ENCODE peak calls at places on chromosomes 6 and 20, in seven cellular contexts. I is tibial nerve, A is tibial artery, L is fibroblast of the aortic adventitia, X is sigmoid colon, R is choroid plexus epithelial cell, Y is endothelial cell. E is an unnamed sample.

GRCh38 chr6:112480551-112480950 is 133.4 kb downstream of the RFPL4B start:
- DNase-seq in I (no peak), A (no peak), L (no peak), X (no peak), R (peak; percentile 35), Y (no peak), E (no peak)

GRCh38 chr20:57902478-57902877 is 192.7 kb upstream of the PMEPA1 start:
- DNase-seq in I (no peak), A (no peak), L (no peak), X (no peak), R (peak; percentile 75), Y (no peak), E (no peak)

GRCh38 chr6:170177383-170178265 is 113.3 kb downstream of the DLL1 start:
- DNase-seq in I (no peak), A (no peak), L (no peak), X (peak; percentile 63), R (no peak), Y (no peak), E (no peak)

GRCh38 chr6:52423971-52424381 is 3.8 kb downstream of the EFHC1 start:
- DNase-seq in I (no peak), A (no peak), L (peak; percentile 99), X (no peak), R (peak; percentile 90), Y (no peak), E (peak; percentile 61)

GRCh38 chr6:76275746-76276145 is 203.3 kb upstream of the IMPG1 start:
- DNase-seq in I (no peak), A (no peak), L (no peak), X (no peak), R (no peak), Y (no peak), E (no peak)

GRCh38 chr6:148825492-148825891 is 78.7 kb downstream of the UST start:
- DNase-seq in I (no peak), A (no peak), L (peak; percentile 28), X (no peak), R (no peak), Y (no peak), E (no peak)

GRCh38 chr6:82066196-82066595 is 181.3 kb downstream of the IBTK start:
- DNase-seq in I (no peak), A (no peak), L (no peak), X (no peak), R (no peak), Y (no peak), E (no peak)

GRCh38 chr6:35441642-35442041 is 10.5 kb upstream of the FANCE start:
- DNase-seq in I (no peak), A (no peak), L (no peak), X (no peak), R (no peak), Y (no peak), E (no peak)

GRCh38 chr6:101509556-101509955 is 116.0 kb downstream of the GRIK2 start:
- DNase-seq in I (no peak), A (no peak), L (peak; percentile 22), X (no peak), R (no peak), Y (no peak), E (no peak)

GRCh38 chr20:24816907-24817306 is 132.2 kb upstream of the CST7 start:
- DNase-seq in I (no peak), A (no peak), L (no peak), X (no peak), R (no peak), Y (no peak), E (no peak)

GRCh38 chr20:51554538-51555165 is 12.1 kb upstream of the NFATC2 start:
- DNase-seq in I (no peak), A (no peak), L (peak; percentile 56), X (no peak), R (no peak), Y (no peak), E (no peak)

GRCh38 chr6:621916-622315 is 35.0 kb downstream of the HUS1B start:
- DNase-seq in I (no peak), A (no peak), L (no peak), X (no peak), R (peak; percentile 23), Y (no peak), E (no peak)

GRCh38 chr6:620166-620565 is 36.7 kb downstream of the HUS1B start:
- DNase-seq in I (no peak), A (no peak), L (no peak), X (no peak), R (no peak), Y (no peak), E (no peak)

GRCh38 chr6:613981-614380 is 42.9 kb downstream of the HUS1B start:
- DNase-seq in I (no peak), A (no peak), L (no peak), X (no peak), R (no peak), Y (no peak), E (no peak)

GRCh38 chr6:620950-621349 is 36.0 kb downstream of the HUS1B start:
- DNase-seq in I (no peak), A (no peak), L (no peak), X (no peak), R (no peak), Y (no peak), E (no peak)

DNA sequence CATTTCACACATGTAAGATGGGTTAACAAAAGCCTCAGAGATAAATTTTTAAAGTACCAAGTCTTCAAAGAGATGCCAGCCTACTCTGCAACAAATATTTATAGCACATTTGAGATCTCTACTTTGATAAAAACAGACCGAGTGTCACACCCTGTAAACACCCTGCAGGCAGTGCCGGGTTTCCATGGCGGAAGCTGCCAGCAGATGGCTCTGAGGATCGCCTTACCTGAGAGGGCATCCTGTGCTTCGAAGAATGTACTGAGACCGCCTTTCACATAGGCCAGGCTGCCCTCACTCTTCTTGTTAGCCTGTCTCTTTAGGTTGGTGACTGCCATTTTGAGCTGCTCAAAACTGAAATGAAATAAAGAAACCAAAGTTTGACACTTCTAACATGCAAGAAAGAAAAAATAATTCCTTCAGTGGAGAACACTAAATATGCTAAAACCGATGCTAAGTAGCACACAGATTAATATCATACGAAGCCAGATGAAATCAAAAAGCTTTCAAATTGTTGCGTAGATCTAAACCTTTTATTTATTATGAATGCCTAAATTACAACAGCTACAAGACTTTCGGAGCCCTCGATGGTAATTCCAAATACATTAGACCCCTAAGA is 39.3 kb downstream of the HUS1B start:
- DNase-seq in I (no peak), A (no peak), L (no peak), X (no peak), R (no peak), Y (no peak), E (no peak)
- TF ChIP-seq CTCF in I (no peak), A (no peak), L (no peak), X (no peak), R (no peak), Y (no peak), E (no peak)

DNA sequence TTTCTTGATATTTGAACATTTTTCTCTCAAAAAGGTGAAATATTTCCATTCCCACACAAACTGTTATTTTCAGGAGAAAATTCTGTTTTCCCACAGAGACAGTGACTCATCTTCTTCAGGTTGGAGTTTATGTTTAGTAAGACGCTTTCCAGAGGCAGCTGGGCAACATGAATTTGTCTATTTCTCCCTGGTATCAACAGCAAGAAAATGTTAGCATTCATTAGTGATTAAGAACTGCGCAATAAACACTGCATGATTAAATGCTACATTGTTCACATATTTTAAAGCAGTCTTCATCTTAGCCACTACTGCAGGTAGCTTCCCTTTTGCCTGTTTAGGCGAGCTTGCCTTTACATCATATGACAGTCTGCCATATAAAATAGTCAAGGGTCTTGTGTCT is 295.7 kb downstream of the C6orf118 start:
- DNase-seq in I (no peak), A (no peak), L (no peak), X (no peak), R (no peak), Y (no peak), E (no peak)
- TF ChIP-seq CTCF in I (no peak), A (no peak), L (no peak), X (no peak), R (no peak), Y (no peak), E (no peak)

DNA sequence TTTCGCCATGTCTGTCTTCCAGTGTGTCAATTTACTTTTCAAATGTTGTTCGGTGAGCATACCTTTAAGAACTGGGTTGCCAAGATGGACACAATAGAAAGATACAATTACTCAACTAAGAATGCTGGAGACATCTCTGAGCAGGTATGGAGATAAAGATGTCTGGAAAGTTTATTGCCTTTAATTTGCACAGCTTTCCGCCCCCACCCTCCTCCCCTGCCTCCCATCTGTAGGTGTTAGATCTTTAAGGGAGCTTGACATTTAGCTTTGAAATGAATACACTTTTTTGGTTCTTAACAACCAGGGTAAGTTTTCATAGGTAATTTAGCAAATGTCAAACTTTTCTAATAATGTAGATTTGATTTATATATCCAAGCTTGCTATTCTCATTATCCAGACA is 104.4 kb downstream of the BTBD3 start:
- DNase-seq in I (no peak), A (no peak), L (no peak), X (no peak), R (no peak), Y (no peak), E (no peak)
- TF ChIP-seq CTCF in I (no peak), A (no peak), L (no peak), X (no peak), R (no peak), Y (no peak), E (no peak)

GRCh38 chr20:364905-365794 is 15.4 kb upstream of the TRIB3 start:
- DNase-seq in I (no peak), A (no peak), L (peak; percentile 48), X (no peak), R (peak; percentile 54), Y (no peak), E (no peak)

GRCh38 chr20:361562-361961 is 14.7 kb downstream of the NRSN2 start:
- DNase-seq in I (no peak), A (no peak), L (no peak), X (no peak), R (no peak), Y (no peak), E (no peak)

GRCh38 chr20:363319-364078 is 16.6 kb downstream of the NRSN2 start:
- DNase-seq in I (no peak), A (no peak), L (no peak), X (no peak), R (no peak), Y (no peak), E (no peak)

GRCh38 chr20:358891-359555 is 12.1 kb downstream of the NRSN2 start:
- DNase-seq in I (no peak), A (no peak), L (peak; percentile 51), X (no peak), R (no peak), Y (no peak), E (no peak)

DNA sequence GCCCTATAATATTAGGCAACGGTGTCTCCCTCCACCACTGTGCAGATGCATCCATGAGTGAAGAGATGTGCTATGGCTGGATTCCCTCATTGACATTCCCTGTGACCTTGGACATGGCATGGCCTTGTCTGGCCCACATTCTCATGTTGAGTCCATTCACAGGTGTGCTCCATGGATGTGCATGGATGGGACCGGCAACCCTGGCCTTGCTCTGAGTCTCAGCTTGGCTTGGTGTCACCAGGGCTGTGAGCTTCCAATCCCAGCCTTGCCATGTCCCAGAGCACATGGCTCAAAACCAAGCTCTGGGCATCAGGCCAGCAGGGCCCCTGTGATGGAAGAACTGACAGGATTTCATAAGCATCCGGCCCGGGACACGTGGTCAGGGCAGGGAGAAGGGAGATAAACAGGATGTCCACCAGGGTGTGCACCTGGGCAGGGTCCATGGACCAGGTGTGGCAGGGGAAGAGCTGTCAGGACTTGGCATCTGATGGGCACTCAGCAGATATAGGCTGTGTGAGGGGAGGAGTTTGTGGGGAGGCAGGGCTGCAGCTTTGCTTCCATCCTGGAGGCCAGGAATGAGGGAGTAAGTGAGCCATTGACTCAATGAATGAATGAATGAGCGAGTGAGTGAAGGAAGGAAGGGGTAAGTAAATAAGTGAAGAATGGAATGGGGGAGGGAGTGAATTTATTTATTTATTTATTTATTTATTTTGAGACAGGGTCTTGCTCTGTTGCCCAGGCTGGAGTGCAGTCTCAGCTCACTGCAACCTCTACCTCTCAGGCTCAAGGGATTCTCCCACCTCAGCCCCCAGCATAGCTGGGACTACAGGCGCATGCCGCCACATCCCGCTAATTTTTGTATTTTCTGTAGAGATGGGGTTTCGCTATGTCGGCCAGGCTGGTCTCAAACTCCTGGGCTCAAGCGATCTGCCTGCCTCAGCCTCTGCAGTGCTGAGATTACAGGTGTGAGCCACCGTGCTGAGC is 15.7 kb downstream of the NRSN2 start:
- DNase-seq in I (peak; percentile 64), A (peak; percentile 88), L (peak; percentile 81), X (peak; percentile 86), R (peak; percentile 97), Y (no peak), E (peak; percentile 87)
- TF ChIP-seq CTCF in I (peak; percentile 28), A (peak; percentile 38), L (peak; percentile 44), X (peak; percentile 27), R (peak; percentile 74), Y (no peak), E (peak; percentile 45)

E was measured in right atrium auricular region.